ENCODE peak calls at places on chromosomes 6 and 20, in four cellular contexts. A is GM12878, G is K562, V is SK-N-SH. T is an unnamed sample.

GRCh38 chr6:26592649-26593048 is 4.1 kb upstream of the ABT1 start:
- DNase-seq in V (peak; percentile 29), G (peak; percentile 38), A (no peak), T (no peak)

GRCh38 chr20:15902493-15902892 is 670.8 kb downstream of the KIF16B start:
- DNase-seq in V (no peak), G (no peak), A (no peak), T (no peak)

GRCh38 chr6:32933661-32934085 is 7.2 kb downstream of the HLA-DMB start:
- DNase-seq in A (peak; percentile 38), V (peak; percentile 66), G (peak; percentile 83), T (peak; percentile 81)

GRCh38 chr20:19560876-19561480 is 197.1 kb upstream of the RIN2 start:
- DNase-seq in A (no peak), V (no peak), G (no peak), T (no peak)

GRCh38 chr6:109867009-109867969 is 110.8 kb upstream of the GPR6 start:
- DNase-seq in V (no peak), G (no peak), A (no peak), T (no peak)

GRCh38 chr20:9141070-9141469 is 72.2 kb downstream of the PLCB4 start:
- DNase-seq in V (no peak), A (no peak), G (no peak), T (no peak)

GRCh38 chr20:3221398-3222226 is 12.3 kb downstream of the ITPA start:
- DNase-seq in V (no peak), G (no peak), A (no peak), T (no peak)

GRCh38 chr20:37615507-37616425 is 78.1 kb upstream of the CTNNBL1 start:
- DNase-seq in A (no peak), G (peak; percentile 65), V (peak; percentile 53), T (peak; percentile 74)

GRCh38 chr6:37131960-37132253 is 38.0 kb upstream of the PIM1 start:
- DNase-seq in V (no peak), G (no peak), A (no peak), T (no peak)

GRCh38 chr6:103675807-103676406 is 1183.8 kb downstream of the HACE1 start:
- DNase-seq in A (no peak), G (no peak), V (no peak), T (no peak)

GRCh38 chr20:43936805-43937204 is 22.2 kb downstream of the TOX2 start:
- DNase-seq in G (no peak), A (no peak), V (no peak), T (no peak)

GRCh38 chr6:108837236-108837971 is 10.8 kb upstream of the ARMC2 start:
- DNase-seq in G (no peak), A (no peak), V (no peak), T (no peak)

GRCh38 chr20:20520776-20521175 is 152.9 kb downstream of the INSM1 start:
- DNase-seq in V (no peak), A (no peak), G (no peak), T (no peak)

GRCh38 chr6:35496036-35496850 is 636 bp downstream of the TEAD3 start:
- DNase-seq in A (no peak), V (peak; percentile 77), G (peak; percentile 71), T (peak; percentile 43)

GRCh38 chr6:56944651-56945050 is 10.3 kb upstream of the BEND6 start:
- DNase-seq in G (no peak), A (no peak), V (no peak), T (no peak)

GRCh38 chr6:21599074-21599639 is 5.6 kb downstream of the SOX4 start:
- DNase-seq in G (no peak), V (no peak), A (no peak), T (no peak)

GRCh38 chr20:54995553-54995952 is 520.2 kb downstream of the DOK5 start:
- DNase-seq in V (no peak), A (no peak), G (no peak), T (no peak)

GRCh38 chr6:26196846-26197683 is 109.8 kb downstream of the HFE start:
- DNase-seq in G (peak; percentile 91), V (peak; percentile 81), A (peak; percentile 99), T (peak; percentile 78)

DNA sequence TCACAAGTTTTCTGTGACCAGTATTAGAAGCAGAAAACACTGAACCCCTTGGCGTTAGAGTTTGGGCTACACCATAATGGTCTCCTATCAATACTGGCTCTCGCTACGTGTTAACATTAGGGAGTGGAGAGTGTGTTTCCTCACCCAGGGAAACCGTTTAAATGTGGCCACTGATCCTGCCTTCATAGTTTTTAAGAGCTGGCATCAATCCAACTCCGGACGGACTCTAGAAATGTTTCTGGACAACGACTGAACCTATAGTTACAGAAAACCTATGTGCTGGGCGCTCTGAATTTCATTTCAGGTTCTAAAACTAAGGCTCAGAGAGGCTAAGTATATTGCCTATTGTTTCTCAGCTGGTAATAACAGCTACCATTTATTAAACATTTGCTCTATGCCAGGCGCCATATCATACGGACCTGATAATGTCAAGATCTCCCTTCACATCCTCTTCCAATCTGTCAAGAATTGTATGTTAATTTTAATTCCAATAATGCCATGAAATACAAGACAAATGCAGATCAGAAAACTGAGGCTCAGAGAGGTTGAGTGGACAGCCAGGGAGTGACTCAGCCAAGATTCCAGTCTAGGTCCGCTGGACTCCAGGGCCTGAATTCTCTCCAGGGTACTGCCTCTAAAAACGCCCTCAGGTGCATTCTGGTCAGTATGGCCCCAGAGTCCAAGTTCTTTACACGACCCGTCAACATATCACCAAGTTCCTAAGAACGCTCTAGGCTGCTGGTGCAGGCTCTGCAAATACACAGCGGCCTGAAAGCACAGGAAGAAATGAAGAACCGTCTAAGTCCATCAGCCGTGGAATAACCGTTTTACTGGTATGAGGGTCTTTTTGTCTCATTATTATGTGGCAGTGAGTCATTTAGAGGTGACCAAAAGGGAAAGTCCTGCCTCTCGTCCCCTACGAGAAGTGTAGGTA is 929 bp upstream of the ASXL1 start:
- DNase-seq in V (peak; percentile 22), A (peak; percentile 84), G (peak; percentile 43), T (no peak)
- TF ChIP-seq JUND in V (no peak), A (peak; percentile 85), G (peak; percentile 60), T (no peak)

DNA sequence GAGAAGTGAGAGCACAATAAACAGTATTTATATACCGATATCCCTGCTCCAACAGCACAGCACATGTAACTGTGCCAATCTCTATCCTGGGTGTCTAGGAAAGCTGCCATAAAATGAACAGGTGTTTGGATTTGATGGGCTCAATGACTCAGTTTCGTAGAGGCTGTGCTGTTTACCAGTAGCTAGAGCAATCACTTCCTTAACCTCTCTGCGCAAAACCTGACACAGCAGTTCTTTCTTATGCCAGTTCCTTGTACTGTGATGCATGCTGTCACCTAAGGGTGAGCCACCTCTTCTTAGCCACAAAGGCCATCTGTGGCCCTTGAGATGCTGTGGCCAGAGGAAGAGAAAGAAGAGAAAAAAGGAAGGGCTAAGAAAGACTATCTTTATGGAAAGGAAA is 59.3 kb downstream of the SHPRH start:
- DNase-seq in G (no peak), A (no peak), V (no peak), T (no peak)
- TF ChIP-seq JUND in G (no peak), A (no peak), V (no peak), T (no peak)

GRCh38 chr20:719816-720215 is 44.2 kb upstream of the SCRT2 start:
- DNase-seq in A (no peak), V (no peak), G (no peak), T (no peak)

GRCh38 chr20:717271-717670 is 41.7 kb upstream of the SCRT2 start:
- DNase-seq in G (no peak), A (no peak), V (no peak), T (no peak)

GRCh38 chr20:714453-714852 is 38.9 kb upstream of the SCRT2 start:
- DNase-seq in V (no peak), G (no peak), A (no peak), T (no peak)

GRCh38 chr20:719068-719467 is 43.5 kb upstream of the SCRT2 start:
- DNase-seq in V (no peak), G (no peak), A (no peak), T (no peak)

DNA sequence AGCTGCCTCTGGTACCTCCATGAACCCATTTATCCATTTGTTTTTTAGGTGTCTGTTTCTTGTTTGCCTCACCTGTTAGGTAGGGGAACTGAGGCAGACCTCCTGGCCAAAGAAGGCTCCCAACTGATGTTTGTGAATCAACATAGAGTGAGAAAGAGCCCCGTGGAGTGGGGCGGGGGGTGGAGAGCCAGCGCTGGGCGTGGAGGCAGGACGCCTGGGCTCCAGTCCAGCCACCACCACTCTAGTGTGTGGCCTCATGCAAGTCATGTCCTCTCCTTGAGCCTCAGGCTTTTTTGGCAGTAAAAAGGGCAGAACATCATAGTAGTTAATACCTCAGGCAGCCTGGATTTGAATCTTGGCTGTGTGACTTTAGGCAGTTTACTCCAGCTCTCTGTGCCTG is 42.2 kb upstream of the SCRT2 start:
- DNase-seq in G (no peak), A (no peak), V (no peak), T (no peak)
- TF ChIP-seq JUND in G (no peak), A (no peak), V (no peak), T (no peak)

GRCh38 chr20:50578778-50579165 is 68.6 kb downstream of the PTPN1 start:
- DNase-seq in G (no peak), A (no peak), V (no peak), T (no peak)
- TF ChIP-seq JUND in G (no peak), A (no peak), V (no peak), T (no peak)

GRCh38 chr6:4581468-4582420 is 194.5 kb upstream of the CDYL start:
- DNase-seq in G (no peak), V (no peak), A (no peak), T (no peak)

GRCh38 chr6:4580361-4580760 is 195.8 kb upstream of the CDYL start:
- DNase-seq in A (no peak), V (no peak), G (no peak), T (no peak)

GRCh38 chr6:4583026-4583425 is 193.2 kb upstream of the CDYL start:
- DNase-seq in V (no peak), G (no peak), A (no peak), T (no peak)

GRCh38 chr6:4584801-4585200 is 191.4 kb upstream of the CDYL start:
- DNase-seq in V (no peak), A (no peak), G (no peak), T (no peak)

GRCh38 chr6:4582506-4582905 is 193.7 kb upstream of the CDYL start:
- DNase-seq in G (no peak), V (no peak), A (no peak), T (peak; percentile 42)
- TF ChIP-seq JUND in G (no peak), V (no peak), A (no peak), T (no peak)

GRCh38 chr6:10410214-10410873 is 4.5 kb downstream of the TFAP2A start:
- DNase-seq in G (no peak), A (no peak), V (no peak), T (peak; percentile 53)
- TF ChIP-seq JUND in G (no peak), A (no peak), V (no peak), T (no peak)

T was measured in T47D.